ENCODE peak calls at places on chromosomes 11 and 22, in seven cellular contexts. W, Q, F, A, I, H and Z are unnamed samples.

GRCh38 chr11:125514336-125515101 is 18.5 kb upstream of the FEZ1 start:
- DNase-seq in W (peak), Q (peak), F (no peak), A (no peak), I (peak), H (no peak), Z (peak)

GRCh38 chr11:48024635-48025071 is 44.3 kb downstream of the PTPRJ start:
- DNase-seq in W (no peak), Q (no peak), F (no peak), A (no peak), I (no peak), H (no peak), Z (no peak)

GRCh38 chr11:37788141-37788877 is 1190.3 kb upstream of the RAG2 start:
- DNase-seq in W (no peak), Q (no peak), F (no peak), A (no peak), I (no peak), H (no peak), Z (peak)

GRCh38 chr11:86737223-86737622 is 63.1 kb upstream of the PRSS23 start:
- DNase-seq in W (no peak), Q (no peak), F (no peak), A (no peak), I (no peak), H (no peak), Z (no peak)

GRCh38 chr11:134599180-134599810 is 187.3 kb upstream of the B3GAT1 start:
- DNase-seq in W (no peak), Q (no peak), F (no peak), A (no peak), I (no peak), H (no peak), Z (no peak)

GRCh38 chr11:831951-832528 is 712 bp upstream of the CD151 start:
- DNase-seq in W (no peak), Q (no peak), F (no peak), A (no peak), I (no peak), H (no peak), Z (no peak)

GRCh38 chr22:22941831-22942510 is 54.4 kb downstream of the IGLL5 start:
- DNase-seq in W (no peak), Q (no peak), F (no peak), A (peak), I (no peak), H (no peak), Z (no peak)

GRCh38 chr11:61693897-61694840 is 14.0 kb downstream of the DAGLA start:
- DNase-seq in W (no peak), Q (no peak), F (no peak), A (no peak), I (no peak), H (no peak), Z (no peak)

GRCh38 chr11:132576706-132577105 is 955.6 kb downstream of the OPCML start:
- DNase-seq in W (no peak), Q (no peak), F (no peak), A (no peak), I (no peak), H (no peak), Z (peak)

GRCh38 chr22:43060213-43060612 is 29.0 kb downstream of the TTLL1 start:
- DNase-seq in W (peak), Q (peak), F (peak), A (no peak), I (peak), H (no peak), Z (peak)